ENCODE peak calls at places on chromosomes 1 and 21, in ten cellular contexts. One of them, this sample, is unnamed. For H3K36me3, the result is how much of the 10 kb centered on the place peaks cover.

GRCh38 chr21:45595574-45596295 is 47.8 kb upstream of the PCBP3 start:
- DNase-seq in thoracic aorta: no peak
- DNase-seq in left ventricle myocardium inferior: no peak
- DNase-seq in left lung: peak
- DNase-seq in astrocyte: no peak
- DNase-seq in upper lobe of left lung: no peak
- DNase-seq in cardiac muscle cell: no peak
- DNase-seq in WERI-Rb-1: no peak
- DNase-seq in GM23338: no peak
- DNase-seq in uterus: no peak
- DNase-seq in this sample: no peak

GRCh38 chr1:16017461-16018303 is at the start of gene HSPB7:
- DNase-seq in thoracic aorta: peak
- DNase-seq in left ventricle myocardium inferior: peak
- DNase-seq in left lung: peak
- DNase-seq in astrocyte: peak
- DNase-seq in upper lobe of left lung: peak
- DNase-seq in cardiac muscle cell: peak
- DNase-seq in WERI-Rb-1: peak
- DNase-seq in GM23338: peak
- DNase-seq in uterus: peak
- DNase-seq in this sample: no peak

GRCh38 chr1:175169305-175170018 is 23.1 kb downstream of the KIAA0040 start:
- DNase-seq in thoracic aorta: no peak
- DNase-seq in left ventricle myocardium inferior: no peak
- DNase-seq in left lung: no peak
- DNase-seq in astrocyte: no peak
- DNase-seq in upper lobe of left lung: no peak
- DNase-seq in cardiac muscle cell: no peak
- DNase-seq in WERI-Rb-1: no peak
- DNase-seq in GM23338: no peak
- DNase-seq in uterus: no peak
- DNase-seq in this sample: peak

GRCh38 chr1:179815642-179816041 is 62.0 kb downstream of the TOR1AIP2 start:
- DNase-seq in thoracic aorta: no peak
- DNase-seq in left ventricle myocardium inferior: no peak
- DNase-seq in left lung: no peak
- DNase-seq in astrocyte: no peak
- DNase-seq in upper lobe of left lung: no peak
- DNase-seq in cardiac muscle cell: no peak
- DNase-seq in WERI-Rb-1: no peak
- DNase-seq in GM23338: no peak
- DNase-seq in uterus: no peak
- DNase-seq in this sample: no peak

GRCh38 chr1:30816211-30817082 is 58.9 kb upstream of the LAPTM5 start:
- DNase-seq in thoracic aorta: no peak
- DNase-seq in left ventricle myocardium inferior: peak
- DNase-seq in left lung: no peak
- DNase-seq in astrocyte: peak
- DNase-seq in upper lobe of left lung: no peak
- DNase-seq in cardiac muscle cell: peak
- DNase-seq in WERI-Rb-1: peak
- DNase-seq in GM23338: peak
- DNase-seq in uterus: peak
- DNase-seq in this sample: peak

GRCh38 chr1:172180886-172181285 is 239.6 kb upstream of the C1orf105 start:
- DNase-seq in thoracic aorta: no peak
- DNase-seq in left ventricle myocardium inferior: peak
- DNase-seq in left lung: peak
- DNase-seq in astrocyte: peak
- DNase-seq in upper lobe of left lung: peak
- DNase-seq in cardiac muscle cell: no peak
- DNase-seq in WERI-Rb-1: no peak
- DNase-seq in GM23338: peak
- DNase-seq in uterus: peak
- DNase-seq in this sample: peak

GRCh38 chr21:32475162-32475812 is 62.8 kb downstream of the EVA1C start:
- DNase-seq in thoracic aorta: no peak
- DNase-seq in left ventricle myocardium inferior: no peak
- DNase-seq in left lung: no peak
- DNase-seq in astrocyte: peak
- DNase-seq in upper lobe of left lung: no peak
- DNase-seq in cardiac muscle cell: no peak
- DNase-seq in WERI-Rb-1: no peak
- DNase-seq in GM23338: no peak
- DNase-seq in uterus: no peak
- DNase-seq in this sample: no peak

GRCh38 chr1:70426154-70427131 is 15.4 kb downstream of the CTH start:
- DNase-seq in thoracic aorta: no peak
- DNase-seq in left ventricle myocardium inferior: no peak
- DNase-seq in left lung: no peak
- DNase-seq in astrocyte: no peak
- DNase-seq in upper lobe of left lung: no peak
- DNase-seq in cardiac muscle cell: no peak
- DNase-seq in WERI-Rb-1: no peak
- DNase-seq in GM23338: no peak
- DNase-seq in uterus: no peak
- DNase-seq in this sample: peak

GRCh38 chr1:183956559-183957188 is 80.9 kb downstream of the COLGALT2 start:
- DNase-seq in thoracic aorta: no peak
- DNase-seq in left ventricle myocardium inferior: no peak
- DNase-seq in left lung: no peak
- DNase-seq in astrocyte: peak
- DNase-seq in upper lobe of left lung: peak
- DNase-seq in cardiac muscle cell: no peak
- DNase-seq in WERI-Rb-1: no peak
- DNase-seq in GM23338: no peak
- DNase-seq in uterus: no peak
- DNase-seq in this sample: peak

GRCh38 chr1:108117908-108118902 is 81.9 kb downstream of the SLC25A24 start:
- DNase-seq in thoracic aorta: no peak
- DNase-seq in left ventricle myocardium inferior: no peak
- DNase-seq in left lung: no peak
- DNase-seq in astrocyte: peak
- DNase-seq in upper lobe of left lung: peak
- DNase-seq in cardiac muscle cell: no peak
- DNase-seq in WERI-Rb-1: no peak
- DNase-seq in GM23338: no peak
- DNase-seq in uterus: no peak
- DNase-seq in this sample: no peak

GRCh38 chr1:6166221-6166620 is 13.9 kb downstream of the CHD5 start:
- DNase-seq in thoracic aorta: no peak
- DNase-seq in left ventricle myocardium inferior: no peak
- DNase-seq in left lung: peak
- DNase-seq in astrocyte: no peak
- DNase-seq in upper lobe of left lung: no peak
- DNase-seq in cardiac muscle cell: no peak
- DNase-seq in WERI-Rb-1: no peak
- DNase-seq in GM23338: no peak
- DNase-seq in uterus: no peak
- DNase-seq in this sample: no peak

GRCh38 chr1:55039342-55040082 is at the start of gene PCSK9:
- DNase-seq in thoracic aorta: no peak
- DNase-seq in left ventricle myocardium inferior: no peak
- DNase-seq in left lung: peak
- DNase-seq in astrocyte: peak
- DNase-seq in upper lobe of left lung: peak
- DNase-seq in cardiac muscle cell: peak
- DNase-seq in WERI-Rb-1: no peak
- DNase-seq in GM23338: peak
- DNase-seq in uterus: no peak
- DNase-seq in this sample: peak

GRCh38 chr1:23574265-23574754 is 15.0 kb upstream of the ID3 start:
- DNase-seq in thoracic aorta: no peak
- DNase-seq in left ventricle myocardium inferior: no peak
- DNase-seq in left lung: no peak
- DNase-seq in astrocyte: no peak
- DNase-seq in upper lobe of left lung: no peak
- DNase-seq in cardiac muscle cell: no peak
- DNase-seq in WERI-Rb-1: no peak
- DNase-seq in GM23338: no peak
- DNase-seq in uterus: no peak
- DNase-seq in this sample: no peak

GRCh38 chr1:20727746-20728316 is 4.7 kb downstream of the SH2D5 start:
- DNase-seq in thoracic aorta: no peak
- DNase-seq in left ventricle myocardium inferior: no peak
- DNase-seq in left lung: no peak
- DNase-seq in astrocyte: no peak
- DNase-seq in upper lobe of left lung: no peak
- DNase-seq in cardiac muscle cell: no peak
- DNase-seq in WERI-Rb-1: peak
- DNase-seq in GM23338: peak
- DNase-seq in uterus: no peak
- DNase-seq in this sample: no peak

DNA sequence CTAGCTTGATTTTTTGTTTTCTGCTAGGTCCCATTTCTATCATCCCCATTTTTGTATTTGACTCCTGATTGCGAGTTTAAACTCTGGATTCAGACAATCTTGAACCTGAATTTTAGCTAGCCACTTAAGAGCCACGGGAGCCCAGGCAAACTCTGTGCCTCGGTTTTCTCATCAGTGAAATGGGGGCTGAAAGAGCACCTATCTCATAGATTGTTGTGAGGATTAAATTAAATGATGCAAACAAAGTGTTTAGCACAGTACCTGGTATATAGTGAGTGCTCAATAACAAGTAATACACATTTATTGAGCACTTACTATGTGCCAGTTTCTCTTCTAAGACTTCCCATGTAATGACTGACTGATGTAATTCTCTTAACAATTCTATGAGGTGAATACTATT is 158.1 kb upstream of the POU3F1 start:
- DNase-seq in thoracic aorta: no peak
- DNase-seq in left ventricle myocardium inferior: no peak
- DNase-seq in left lung: no peak
- DNase-seq in astrocyte: no peak
- DNase-seq in upper lobe of left lung: no peak
- DNase-seq in cardiac muscle cell: no peak
- DNase-seq in WERI-Rb-1: no peak
- DNase-seq in GM23338: no peak
- DNase-seq in uterus: no peak
- DNase-seq in this sample: no peak
- H3K4me3 ChIP-seq in thoracic aorta: no peak
- H3K4me3 ChIP-seq in left ventricle myocardium inferior: no peak
- H3K4me3 ChIP-seq in left lung: no peak
- H3K4me3 ChIP-seq in astrocyte: no peak
- H3K4me3 ChIP-seq in upper lobe of left lung: no peak
- H3K4me3 ChIP-seq in cardiac muscle cell: no peak
- H3K4me3 ChIP-seq in WERI-Rb-1: no peak
- H3K4me3 ChIP-seq in GM23338: no peak
- H3K4me3 ChIP-seq in uterus: no peak
- H3K4me3 ChIP-seq in this sample: no peak

DNA sequence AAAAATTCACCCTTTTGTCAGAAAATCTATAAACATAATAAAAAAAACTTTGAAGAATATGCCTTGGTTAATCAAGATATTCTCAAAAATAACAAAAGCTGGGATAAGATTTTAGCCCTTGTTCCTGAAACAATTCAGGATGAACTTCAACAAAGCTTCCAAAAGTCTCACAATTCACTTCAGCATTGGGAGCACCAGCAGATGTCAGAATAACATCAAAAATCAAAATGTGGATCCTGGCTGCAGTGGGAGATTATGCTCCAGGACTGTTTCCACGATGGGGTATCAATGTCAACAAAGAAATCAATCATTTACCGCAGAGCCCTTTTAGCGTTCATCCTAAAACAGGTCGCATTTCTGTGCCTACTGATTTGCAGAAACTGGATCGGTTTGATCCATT is 35.2 kb downstream of the ZNF670 start:
- DNase-seq in thoracic aorta: no peak
- DNase-seq in left ventricle myocardium inferior: no peak
- DNase-seq in left lung: no peak
- DNase-seq in astrocyte: no peak
- DNase-seq in upper lobe of left lung: no peak
- DNase-seq in cardiac muscle cell: no peak
- DNase-seq in WERI-Rb-1: no peak
- DNase-seq in GM23338: no peak
- DNase-seq in uterus: no peak
- DNase-seq in this sample: no peak
- TF ChIP-seq CTCF in thoracic aorta: no peak
- TF ChIP-seq CTCF in left ventricle myocardium inferior: peak
- TF ChIP-seq CTCF in left lung: no peak
- TF ChIP-seq CTCF in astrocyte: no peak
- TF ChIP-seq CTCF in upper lobe of left lung: no peak
- TF ChIP-seq CTCF in cardiac muscle cell: no peak
- TF ChIP-seq CTCF in WERI-Rb-1: no peak
- TF ChIP-seq CTCF in GM23338: no peak
- TF ChIP-seq CTCF in uterus: no peak
- TF ChIP-seq CTCF in this sample: no peak

GRCh38 chr1:45005761-45006160 is 5.4 kb downstream of the HECTD3 start:
- DNase-seq in thoracic aorta: no peak
- DNase-seq in left ventricle myocardium inferior: no peak
- DNase-seq in left lung: no peak
- DNase-seq in astrocyte: no peak
- DNase-seq in upper lobe of left lung: no peak
- DNase-seq in cardiac muscle cell: no peak
- DNase-seq in WERI-Rb-1: no peak
- DNase-seq in GM23338: no peak
- DNase-seq in uterus: no peak
- DNase-seq in this sample: no peak

GRCh38 chr1:45003741-45004140 is 7.4 kb downstream of the HECTD3 start:
- DNase-seq in thoracic aorta: no peak
- DNase-seq in left ventricle myocardium inferior: no peak
- DNase-seq in left lung: no peak
- DNase-seq in astrocyte: no peak
- DNase-seq in upper lobe of left lung: no peak
- DNase-seq in cardiac muscle cell: no peak
- DNase-seq in WERI-Rb-1: no peak
- DNase-seq in GM23338: no peak
- DNase-seq in uterus: no peak
- DNase-seq in this sample: no peak

GRCh38 chr1:45007311-45007710 is 3.8 kb downstream of the HECTD3 start:
- DNase-seq in thoracic aorta: no peak
- DNase-seq in left ventricle myocardium inferior: no peak
- DNase-seq in left lung: no peak
- DNase-seq in astrocyte: no peak
- DNase-seq in upper lobe of left lung: no peak
- DNase-seq in cardiac muscle cell: no peak
- DNase-seq in WERI-Rb-1: no peak
- DNase-seq in GM23338: no peak
- DNase-seq in uterus: no peak
- DNase-seq in this sample: no peak

GRCh38 chr1:45002650-45003645 is 8.2 kb downstream of the HECTD3 start:
- DNase-seq in thoracic aorta: no peak
- DNase-seq in left ventricle myocardium inferior: no peak
- DNase-seq in left lung: no peak
- DNase-seq in astrocyte: no peak
- DNase-seq in upper lobe of left lung: no peak
- DNase-seq in cardiac muscle cell: no peak
- DNase-seq in WERI-Rb-1: no peak
- DNase-seq in GM23338: no peak
- DNase-seq in uterus: no peak
- DNase-seq in this sample: no peak

GRCh38 chr1:45004281-45004920 is 6.7 kb downstream of the HECTD3 start:
- DNase-seq in thoracic aorta: no peak
- DNase-seq in left ventricle myocardium inferior: no peak
- DNase-seq in left lung: no peak
- DNase-seq in astrocyte: no peak
- DNase-seq in upper lobe of left lung: no peak
- DNase-seq in cardiac muscle cell: no peak
- DNase-seq in WERI-Rb-1: no peak
- DNase-seq in GM23338: no peak
- DNase-seq in uterus: no peak
- DNase-seq in this sample: no peak
- H3K36me3 ChIP-seq in thoracic aorta: half or more
- H3K36me3 ChIP-seq in left ventricle myocardium inferior: half or more
- H3K36me3 ChIP-seq in left lung: under half
- H3K36me3 ChIP-seq in astrocyte: under half
- H3K36me3 ChIP-seq in upper lobe of left lung: half or more
- H3K36me3 ChIP-seq in cardiac muscle cell: under half
- H3K36me3 ChIP-seq in WERI-Rb-1: half or more
- H3K36me3 ChIP-seq in GM23338: under half
- H3K36me3 ChIP-seq in uterus: under half
- H3K36me3 ChIP-seq in this sample: half or more

GRCh38 chr1:153783233-153784190 is 8.3 kb downstream of the SLC27A3 start:
- DNase-seq in thoracic aorta: no peak
- DNase-seq in left ventricle myocardium inferior: peak
- DNase-seq in left lung: peak
- DNase-seq in astrocyte: peak
- DNase-seq in upper lobe of left lung: peak
- DNase-seq in cardiac muscle cell: peak
- DNase-seq in WERI-Rb-1: peak
- DNase-seq in GM23338: peak
- DNase-seq in uterus: peak
- DNase-seq in this sample: peak
- H3K4me3 ChIP-seq in thoracic aorta: peak
- H3K4me3 ChIP-seq in left ventricle myocardium inferior: peak
- H3K4me3 ChIP-seq in left lung: peak
- H3K4me3 ChIP-seq in astrocyte: peak
- H3K4me3 ChIP-seq in upper lobe of left lung: peak
- H3K4me3 ChIP-seq in cardiac muscle cell: peak
- H3K4me3 ChIP-seq in WERI-Rb-1: peak
- H3K4me3 ChIP-seq in GM23338: peak
- H3K4me3 ChIP-seq in uterus: peak
- H3K4me3 ChIP-seq in this sample: peak

This sample was measured in bronchial epithelial cell.